ENCODE peak calls at places on chromosome 21, in six cellular contexts. P is HFF-Myc, L is left ventricle myocardium inferior, C is suprapubic skin, E is fibroblast of mammary gland, A is coronary artery. J is an unnamed sample.
A peak's percentile ranks its signal among the peaks of the same experiment; 100 is the strongest.

GRCh38 chr21:44695176-44695575 is 1.8 kb upstream of the KRTAP10-12 start:
- DNase-seq in P (no peak), L (no peak), C (no peak), E (no peak), A (no peak), J (no peak)

GRCh38 chr21:42454791-42455190 is 41.2 kb downstream of the RSPH1 start:
- DNase-seq in P (no peak), L (no peak), C (no peak), E (no peak), A (no peak), J (no peak)

GRCh38 chr21:27026501-27026900 is 59.6 kb upstream of the ADAMTS5 start:
- DNase-seq in P (no peak), L (no peak), C (no peak), E (no peak), A (no peak), J (no peak)

GRCh38 chr21:17343055-17343454 is 169.8 kb upstream of the CXADR start:
- DNase-seq in P (peak; percentile 11), L (no peak), C (no peak), E (peak; percentile 24), A (no peak), J (no peak)

GRCh38 chr21:14527690-14528652 is 18.1 kb downstream of the SAMSN1 start:
- DNase-seq in P (no peak), L (no peak), C (no peak), E (peak; percentile 23), A (no peak), J (no peak)

GRCh38 chr21:44876849-44877575 is 3.5 kb upstream of the PTTG1IP start:
- DNase-seq in P (no peak), L (no peak), C (no peak), E (no peak), A (no peak), J (no peak)

GRCh38 chr21:42250422-42251403 is 31.8 kb downstream of the ABCG1 start:
- DNase-seq in P (no peak), L (no peak), C (no peak), E (no peak), A (no peak), J (no peak)

GRCh38 chr21:27761623-27762022 is 794.7 kb upstream of the ADAMTS5 start:
- DNase-seq in P (no peak), L (no peak), C (no peak), E (no peak), A (no peak), J (no peak)

GRCh38 chr21:26709090-26709489 is 136.0 kb upstream of the CYYR1 start:
- DNase-seq in P (no peak), L (no peak), C (no peak), E (peak; percentile 24), A (no peak), J (no peak)

GRCh38 chr21:27885296-27885711 is 918.4 kb upstream of the ADAMTS5 start:
- DNase-seq in P (no peak), L (no peak), C (peak; percentile 50), E (no peak), A (peak; percentile 59), J (no peak)

GRCh38 chr21:32726742-32727477 is 903 bp downstream of the SYNJ1 start:
- DNase-seq in P (no peak), L (peak; percentile 18), C (no peak), E (peak; percentile 28), A (no peak), J (no peak)

GRCh38 chr21:40177979-40178378 is 310.7 kb downstream of the PCP4 start:
- DNase-seq in P (no peak), L (no peak), C (no peak), E (no peak), A (no peak), J (no peak)

GRCh38 chr21:45226540-45227326 is 61.0 kb downstream of the POFUT2 start:
- DNase-seq in P (no peak), L (no peak), C (no peak), E (peak; percentile 37), A (no peak), J (no peak)

GRCh38 chr21:29187939-29188338 is 57.5 kb downstream of the MAP3K7CL start:
- DNase-seq in P (peak; percentile 82), L (no peak), C (no peak), E (peak; percentile 97), A (no peak), J (peak; percentile 73)

GRCh38 chr21:32096411-32096810 is 182.4 kb downstream of the MIS18A start:
- DNase-seq in P (no peak), L (no peak), C (no peak), E (peak; percentile 12), A (no peak), J (no peak)

GRCh38 chr21:43585924-43586411 is 73.3 kb downstream of the HSF2BP start:
- DNase-seq in P (peak; percentile 98), L (no peak), C (no peak), E (peak; percentile 99), A (peak; percentile 87), J (peak; percentile 98)

GRCh38 chr21:33240404-33240803 is 10.7 kb downstream of the IFNAR2 start:
- DNase-seq in P (no peak), L (no peak), C (no peak), E (no peak), A (no peak), J (no peak)

GRCh38 chr21:45157932-45158331 is 83.6 kb downstream of the ADARB1 start:
- DNase-seq in P (no peak), L (no peak), C (no peak), E (no peak), A (no peak), J (no peak)

GRCh38 chr21:32819702-32820101 is 48.1 kb upstream of the PAXBP1 start:
- DNase-seq in P (peak; percentile 90), L (no peak), C (no peak), E (peak; percentile 98), A (no peak), J (peak; percentile 87)

GRCh38 chr21:45450741-45451740 is 46.1 kb downstream of the COL18A1 start:
- DNase-seq in P (no peak), L (peak; percentile 9), C (no peak), E (peak; percentile 37), A (no peak), J (no peak)

GRCh38 chr21:17463441-17463840 is 49.4 kb upstream of the CXADR start:
- DNase-seq in P (peak; percentile 74), L (no peak), C (no peak), E (peak; percentile 98), A (no peak), J (peak; percentile 67)

GRCh38 chr21:44529011-44529421 is 11.0 kb downstream of the KRTAP10-1 start:
- DNase-seq in P (no peak), L (peak; percentile 4), C (peak; percentile 38), E (no peak), A (no peak), J (no peak)

GRCh38 chr21:43912910-43913309 is 47.9 kb downstream of the AGPAT3 start:
- DNase-seq in P (no peak), L (no peak), C (no peak), E (no peak), A (no peak), J (no peak)

GRCh38 chr21:44987886-44988606 is 48.2 kb downstream of the SLX9 start:
- DNase-seq in P (no peak), L (peak; percentile 7), C (peak; percentile 57), E (no peak), A (no peak), J (no peak)

GRCh38 chr21:34274001-34274400 is 89.8 kb upstream of the KCNE2 start:
- DNase-seq in P (no peak), L (no peak), C (no peak), E (peak; percentile 61), A (no peak), J (no peak)

GRCh38 chr21:17729455-17729854 is 89.7 kb downstream of the C21orf91 start:
- DNase-seq in P (no peak), L (no peak), C (no peak), E (no peak), A (no peak), J (no peak)

GRCh38 chr21:14382486-14382834 is 486 bp downstream of the HSPA13 start:
- DNase-seq in P (peak; percentile 2), L (no peak), C (peak; percentile 64), E (peak; percentile 17), A (no peak), J (no peak)

GRCh38 chr21:29343517-29343916 is 44.8 kb downstream of the BACH1 start:
- DNase-seq in P (no peak), L (no peak), C (no peak), E (peak; percentile 84), A (no peak), J (no peak)

GRCh38 chr21:40278345-40278744 is 411.1 kb downstream of the PCP4 start:
- DNase-seq in P (no peak), L (no peak), C (no peak), E (no peak), A (no peak), J (no peak)

DNA sequence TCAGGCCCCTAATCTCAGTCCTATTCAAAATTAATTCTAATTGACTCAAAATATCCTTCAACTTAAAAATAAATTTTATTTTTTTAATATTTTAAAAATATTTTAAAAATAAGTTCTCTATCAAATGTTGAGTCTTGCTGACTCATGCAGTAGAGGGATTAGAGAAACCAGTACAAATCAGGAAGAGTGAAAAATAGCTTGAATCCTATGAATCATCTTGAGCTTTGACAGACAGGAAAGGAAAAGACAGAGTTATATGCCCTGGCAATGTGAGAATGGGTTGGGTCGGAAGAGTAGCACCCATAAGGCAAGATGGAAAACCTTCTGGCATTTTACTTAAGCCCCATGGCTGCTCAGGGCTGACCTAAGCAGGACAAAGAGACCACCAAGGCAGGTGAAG is 346.6 kb upstream of the RUNX1 start:
- DNase-seq in P (no peak), L (no peak), C (no peak), E (peak; percentile 22), A (no peak), J (no peak)
- H3K4me3 ChIP-seq in P (no peak overlapping the region), L (no peak overlapping the region), C (no peak overlapping the region), E (no peak overlapping the region), A (no peak overlapping the region), J (no peak overlapping the region)

DNA sequence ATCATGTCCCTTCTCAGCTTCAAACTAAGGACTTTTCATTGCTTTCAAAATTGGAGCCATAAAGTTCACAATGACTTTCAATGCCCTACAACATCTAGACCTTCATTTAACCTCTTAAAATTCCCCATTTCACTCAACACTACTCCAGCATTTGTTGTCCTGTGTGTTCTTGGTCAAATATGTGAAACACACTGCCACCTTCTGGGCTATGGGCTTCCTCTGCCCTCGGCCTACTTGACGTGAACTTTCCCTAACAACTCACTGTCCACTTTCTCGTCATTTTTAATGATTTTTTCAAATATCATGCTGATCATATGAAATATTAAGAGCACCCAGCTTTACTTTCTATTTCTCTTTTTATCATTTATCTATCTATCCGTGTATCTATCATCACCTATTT is 2018.4 kb downstream of the NCAM2 start:
- DNase-seq in P (no peak), L (no peak), C (no peak), E (no peak), A (no peak), J (no peak)
- TF ChIP-seq CTCF in P (no peak), L (no peak), C (no peak), E (no peak), A (no peak), J (no peak)

DNA sequence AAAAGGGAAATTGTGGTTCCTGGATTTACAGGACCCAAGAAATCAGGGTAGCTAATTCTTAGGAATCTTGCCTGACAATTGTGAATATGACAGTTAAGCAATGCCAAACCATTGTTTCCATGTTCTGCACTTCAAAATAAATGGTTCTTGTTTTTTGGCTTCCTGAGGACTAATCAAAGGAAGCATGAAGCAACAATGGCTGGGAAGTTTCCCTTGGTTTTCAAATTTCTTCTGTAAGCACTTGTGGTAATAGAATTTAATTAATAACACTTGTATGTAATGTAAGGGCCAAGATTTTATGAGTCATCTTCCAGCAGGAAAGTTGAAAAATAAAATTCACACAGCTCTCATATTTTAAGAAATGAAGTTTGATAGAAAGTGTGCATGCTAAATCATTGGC is 31.7 kb downstream of the JAM2 start:
- DNase-seq in P (peak; percentile 37), L (no peak), C (no peak), E (peak; percentile 87), A (no peak), J (peak; percentile 28)
- H3K4me3 ChIP-seq in P (no peak overlapping the region), L (no peak overlapping the region), C (no peak overlapping the region), E (no peak overlapping the region), A (no peak overlapping the region), J (no peak overlapping the region)

GRCh38 chr21:36478941-36479340 is 981 bp downstream of the CLDN14 start:
- DNase-seq in P (no peak), L (no peak), C (no peak), E (no peak), A (no peak), J (no peak)
- TF ChIP-seq CTCF in P (peak; percentile 39), L (no peak), C (no peak), E (no peak), A (no peak), J (peak; percentile 40)

J was measured in AG09309.